ENCODE peak calls at places on chromosomes 16 and 17, in four cellular contexts. Y, P, D and O are unnamed samples.

GRCh38 chr17:39848600-39848999 is 15.5 kb downstream of the IKZF3 start:
- DNase-seq in Y (no peak), P (no peak), D (no peak), O (no peak)

GRCh38 chr16:67431077-67431804 is at the start of gene HSD11B2:
- DNase-seq in Y (no peak), P (no peak), D (peak), O (peak)

GRCh38 chr17:29590979-29591736 is 1.7 kb upstream of the GIT1 start:
- DNase-seq in Y (no peak), P (peak), D (peak), O (peak)

GRCh38 chr17:18850679-18851078 is 7.3 kb upstream of the PRPSAP2 start:
- DNase-seq in Y (no peak), P (no peak), D (no peak), O (no peak)

GRCh38 chr17:50200447-50201225 is 795 bp downstream of the COL1A1 start:
- DNase-seq in Y (no peak), P (peak), D (peak), O (peak)

GRCh38 chr17:59853168-59853918 is 39.4 kb downstream of the TUBD1 start:
- DNase-seq in Y (no peak), P (peak), D (peak), O (peak)

GRCh38 chr17:31249742-31250141 is 47.3 kb downstream of the OMG start:
- DNase-seq in Y (no peak), P (no peak), D (no peak), O (no peak)

GRCh38 chr17:45998987-45999899 is at the start of gene STH:
- DNase-seq in Y (no peak), P (no peak), D (no peak), O (no peak)

GRCh38 chr16:72064361-72064894 is 1.4 kb downstream of the HPR start:
- DNase-seq in Y (no peak), P (peak), D (no peak), O (no peak)

GRCh38 chr16:58085171-58085570 is 44.0 kb downstream of the CFAP20 start:
- DNase-seq in Y (no peak), P (no peak), D (no peak), O (no peak)

GRCh38 chr17:2899911-2900310 is 103.7 kb downstream of the RAP1GAP2 start:
- DNase-seq in Y (no peak), P (no peak), D (no peak), O (no peak)

GRCh38 chr17:40554646-40555295 is 10.5 kb downstream of the CCR7 start:
- DNase-seq in Y (no peak), P (no peak), D (peak), O (peak)

GRCh38 chr16:3007059-3007956 is 5.4 kb upstream of the CLDN9 start:
- DNase-seq in Y (no peak), P (no peak), D (no peak), O (no peak)

GRCh38 chr16:65509172-65509571 is 387.3 kb upstream of the CDH11 start:
- DNase-seq in Y (no peak), P (no peak), D (no peak), O (no peak)

GRCh38 chr16:87421369-87421912 is 29.3 kb downstream of the MAP1LC3B start:
- DNase-seq in Y (no peak), P (no peak), D (no peak), O (no peak)

GRCh38 chr16:88754912-88755744 is 29.9 kb downstream of the PIEZO1 start:
- DNase-seq in Y (no peak), P (no peak), D (no peak), O (peak)

GRCh38 chr17:80000136-80000535 is 35.5 kb downstream of the TBC1D16 start:
- DNase-seq in Y (no peak), P (no peak), D (no peak), O (no peak)

GRCh38 chr16:84548971-84549844 is 44.7 kb upstream of the MEAK7 start:
- DNase-seq in Y (no peak), P (no peak), D (no peak), O (no peak)

GRCh38 chr17:73580311-73580710 is 63.9 kb downstream of the SDK2 start:
- DNase-seq in Y (no peak), P (no peak), D (no peak), O (no peak)

GRCh38 chr17:35493040-35493439 is 44.4 kb downstream of the SLFN12L start:
- DNase-seq in Y (no peak), P (no peak), D (no peak), O (no peak)

GRCh38 chr16:11263737-11264136 is 5.4 kb downstream of the TNP2 start:
- DNase-seq in Y (no peak), P (no peak), D (no peak), O (no peak)

GRCh38 chr17:59752446-59752845 is 45.0 kb downstream of the VMP1 start:
- DNase-seq in Y (no peak), P (no peak), D (no peak), O (no peak)

GRCh38 chr16:88846088-88846487 is 10.7 kb downstream of the GALNS start:
- DNase-seq in Y (no peak), P (no peak), D (peak), O (no peak)

GRCh38 chr17:48626202-48626469 is at the start of gene HOXB9:
- DNase-seq in Y (no peak), P (no peak), D (peak), O (no peak)

GRCh38 chr16:65975049-65975708 is 391.3 kb upstream of the CDH5 start:
- DNase-seq in Y (no peak), P (no peak), D (peak), O (peak)

GRCh38 chr16:89096768-89097527 is 3.3 kb downstream of the ACSF3 start:
- DNase-seq in Y (no peak), P (no peak), D (no peak), O (no peak)

GRCh38 chr17:1762233-1762905 is 509 bp downstream of the SERPINF1 start:
- DNase-seq in Y (no peak), P (peak), D (peak), O (no peak)

GRCh38 chr16:55499951-55500350 is 8.9 kb upstream of the LPCAT2 start:
- DNase-seq in Y (no peak), P (no peak), D (peak), O (no peak)

GRCh38 chr17:55750750-55751641 is at the start of gene PCTP:
- DNase-seq in Y (peak), P (peak), D (peak), O (peak)

DNA sequence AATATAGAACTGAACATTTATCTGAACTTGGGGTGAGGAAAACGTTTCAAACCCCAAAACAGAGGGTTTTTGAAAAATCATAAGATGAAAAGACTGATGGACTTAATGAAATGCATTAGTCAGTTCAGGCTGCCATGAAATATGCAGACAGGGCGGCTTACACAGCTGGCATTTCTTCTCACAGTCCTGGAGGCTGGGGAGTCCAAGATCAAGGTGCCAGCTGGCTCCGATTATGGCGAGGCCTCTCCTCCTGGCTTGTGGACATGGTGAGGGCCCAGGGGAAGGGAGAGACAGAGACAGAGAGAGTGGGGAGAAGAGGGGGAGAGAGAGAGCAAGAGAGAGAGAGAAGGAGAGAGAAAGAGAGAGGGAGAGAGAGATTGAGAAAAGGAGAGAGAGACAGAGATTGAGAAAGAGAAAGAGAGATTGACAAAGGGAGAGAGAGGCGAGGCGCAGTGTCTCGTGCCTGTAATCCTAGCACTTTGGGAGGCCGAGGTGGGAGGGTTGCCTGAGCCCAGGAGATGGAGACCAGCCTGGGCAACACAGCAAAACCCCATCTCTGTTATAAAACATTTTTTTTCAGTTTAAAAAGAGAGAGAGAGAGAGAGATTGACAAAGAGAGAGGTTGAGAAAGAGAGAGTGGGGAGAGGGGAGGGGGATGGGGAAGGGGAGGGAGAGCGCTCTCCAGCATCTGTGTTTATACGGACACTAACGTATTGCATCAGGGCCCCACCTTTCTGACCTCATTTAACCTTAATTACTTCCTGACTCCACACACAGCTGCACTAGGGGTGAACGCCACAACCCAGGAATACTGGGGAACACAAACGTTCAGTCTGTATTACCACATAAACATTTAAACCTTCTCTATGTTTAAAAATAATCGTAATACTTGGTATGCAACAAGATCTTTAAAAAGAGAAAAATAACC is 24.6 kb upstream of the RPH3AL start:
- DNase-seq in Y (no peak), P (no peak), D (no peak), O (no peak)
- TF ChIP-seq TCF7 in Y (no peak), P (no peak), D (no peak), O (no peak)

DNA sequence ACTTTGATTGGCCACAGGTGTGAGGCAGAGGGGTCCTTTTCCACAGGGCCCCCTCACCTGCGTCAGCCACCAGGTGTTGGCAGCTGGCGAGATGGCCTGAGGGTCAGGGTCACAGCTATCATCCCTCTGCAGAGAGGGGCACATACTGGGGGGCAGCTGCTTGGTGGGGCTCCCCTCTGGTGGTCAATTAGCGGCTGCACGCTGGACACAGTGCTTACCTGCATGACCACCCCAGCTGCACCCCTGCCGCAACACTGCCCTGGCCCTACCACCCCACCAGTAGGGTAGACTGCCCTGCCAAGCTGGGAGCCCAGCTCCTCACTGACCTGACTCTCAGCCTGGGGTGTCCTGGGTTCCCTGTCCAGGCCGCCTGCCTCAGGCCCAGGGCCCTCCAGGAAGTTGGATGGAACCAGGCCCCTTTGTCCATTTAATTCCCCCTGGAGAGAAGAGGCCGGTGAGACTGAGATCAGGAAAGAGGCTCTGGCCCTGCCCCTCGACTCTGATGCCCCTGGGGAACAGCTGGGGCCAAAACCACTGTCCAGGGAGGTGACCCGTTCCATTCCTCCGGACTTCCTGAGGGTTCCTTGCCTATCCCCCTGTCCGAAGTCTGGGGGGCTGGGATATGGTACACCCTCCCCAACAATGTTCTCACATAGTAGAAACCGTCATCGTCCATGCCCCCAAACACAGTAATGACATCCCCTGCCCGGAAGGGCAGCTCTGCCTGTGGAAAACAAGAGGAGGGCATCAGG is 23.7 kb downstream of the TSPOAP1 start:
- DNase-seq in Y (no peak), P (no peak), D (no peak), O (no peak)
- TF ChIP-seq TCF7 in Y (no peak), P (no peak), D (no peak), O (no peak)

GRCh38 chr17:76025294-76025693 is 1.8 kb downstream of the EVPL start:
- DNase-seq in Y (no peak), P (no peak), D (no peak), O (no peak)

GRCh38 chr17:76026714-76027158 is 370 bp downstream of the EVPL start:
- DNase-seq in Y (no peak), P (no peak), D (no peak), O (no peak)

GRCh38 chr17:76023900-76024237 is 3.2 kb downstream of the EVPL start:
- DNase-seq in Y (no peak), P (no peak), D (no peak), O (no peak)

GRCh38 chr17:76024353-76024752 is 2.8 kb downstream of the EVPL start:
- DNase-seq in Y (no peak), P (no peak), D (no peak), O (no peak)

DNA sequence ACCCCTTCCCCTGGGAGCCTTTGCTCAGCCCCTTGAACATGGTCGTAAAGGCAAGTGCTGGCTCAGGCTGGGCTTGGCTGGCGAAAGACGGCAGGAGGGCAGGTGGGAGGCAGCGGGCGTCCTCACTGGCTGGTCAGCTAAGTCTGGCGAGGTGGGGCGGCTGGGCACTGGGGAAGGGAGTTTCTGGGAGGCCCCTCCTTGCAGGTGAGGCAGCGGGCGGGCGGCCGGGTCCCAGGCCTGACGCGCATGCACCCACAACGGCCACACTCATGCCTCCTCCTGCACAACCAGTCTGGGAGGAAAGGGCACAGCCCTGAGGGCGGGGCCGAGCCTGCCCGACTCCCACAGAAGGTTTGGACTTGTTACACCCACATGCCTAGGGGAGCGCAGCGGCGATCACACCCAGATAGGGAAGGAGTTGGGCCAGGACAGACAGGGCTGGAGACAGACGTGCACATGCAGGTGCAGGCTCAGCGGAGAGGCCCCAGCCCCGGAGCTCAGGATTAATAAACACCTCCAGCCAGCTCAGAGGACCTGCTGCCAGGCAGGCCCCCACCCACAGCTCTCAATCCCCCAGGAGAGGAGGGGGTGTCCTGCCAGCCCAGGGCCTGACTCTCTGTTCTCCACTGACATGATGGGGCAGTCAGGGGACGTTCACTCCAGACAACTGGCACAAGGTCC is at the start of gene EVPL:
- DNase-seq in Y (no peak), P (peak), D (no peak), O (no peak)
- TF ChIP-seq TCF7 in Y (no peak), P (no peak), D (no peak), O (no peak)

GRCh38 chr17:81870155-81870977 is 771 bp downstream of the ARHGDIA start:
- DNase-seq in Y (no peak), P (no peak), D (peak), O (peak)

GRCh38 chr17:81870978-81871386 is at the start of gene ARHGDIA:
- DNase-seq in Y (no peak), P (no peak), D (peak), O (no peak)

GRCh38 chr17:81868674-81869220 is 2.4 kb downstream of the ARHGDIA start:
- DNase-seq in Y (no peak), P (peak), D (peak), O (peak)

GRCh38 chr17:81869221-81870154 is 1.6 kb downstream of the ARHGDIA start:
- DNase-seq in Y (no peak), P (no peak), D (peak), O (peak)

DNA sequence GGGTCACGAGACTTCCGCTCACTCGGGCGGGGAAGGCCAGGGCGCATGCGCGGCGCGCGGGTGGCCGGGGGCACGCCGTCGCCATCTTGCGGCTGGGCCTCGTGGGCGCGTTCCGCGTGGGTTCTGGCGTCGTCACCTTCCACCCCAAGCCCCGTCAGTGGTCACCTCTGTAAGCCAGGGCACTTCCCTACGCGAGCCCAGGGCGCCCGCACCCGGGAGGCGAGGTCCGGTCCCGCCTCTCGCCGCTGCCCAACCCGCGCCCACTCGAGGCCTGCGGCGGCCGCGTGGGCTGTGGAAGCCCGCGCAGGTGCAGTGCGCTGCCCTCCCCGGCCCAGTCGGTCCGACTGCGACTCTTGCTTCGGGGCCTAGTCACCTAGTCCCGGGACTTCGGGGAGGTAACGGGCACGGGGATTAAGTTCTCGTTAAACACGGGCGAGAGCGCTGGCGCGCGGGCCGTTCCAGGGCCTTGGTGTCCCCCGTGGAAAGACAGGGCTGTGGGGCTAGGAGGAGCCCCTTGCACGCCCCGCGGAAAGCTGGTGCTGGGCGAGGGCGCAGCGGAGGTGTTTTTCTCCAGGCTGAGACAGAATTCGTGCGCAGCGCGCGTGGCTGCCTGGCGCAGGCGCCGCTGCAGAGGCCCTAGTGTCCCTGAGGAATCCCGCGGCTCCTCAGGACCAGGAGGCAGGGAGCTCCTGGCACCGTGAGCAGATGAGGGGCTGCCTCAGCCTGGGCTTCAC is 417 bp upstream of the ARHGDIA start:
- DNase-seq in Y (peak), P (peak), D (no peak), O (peak)
- TF ChIP-seq TCF7 in Y (no peak), P (no peak), D (no peak), O (peak)

DNA sequence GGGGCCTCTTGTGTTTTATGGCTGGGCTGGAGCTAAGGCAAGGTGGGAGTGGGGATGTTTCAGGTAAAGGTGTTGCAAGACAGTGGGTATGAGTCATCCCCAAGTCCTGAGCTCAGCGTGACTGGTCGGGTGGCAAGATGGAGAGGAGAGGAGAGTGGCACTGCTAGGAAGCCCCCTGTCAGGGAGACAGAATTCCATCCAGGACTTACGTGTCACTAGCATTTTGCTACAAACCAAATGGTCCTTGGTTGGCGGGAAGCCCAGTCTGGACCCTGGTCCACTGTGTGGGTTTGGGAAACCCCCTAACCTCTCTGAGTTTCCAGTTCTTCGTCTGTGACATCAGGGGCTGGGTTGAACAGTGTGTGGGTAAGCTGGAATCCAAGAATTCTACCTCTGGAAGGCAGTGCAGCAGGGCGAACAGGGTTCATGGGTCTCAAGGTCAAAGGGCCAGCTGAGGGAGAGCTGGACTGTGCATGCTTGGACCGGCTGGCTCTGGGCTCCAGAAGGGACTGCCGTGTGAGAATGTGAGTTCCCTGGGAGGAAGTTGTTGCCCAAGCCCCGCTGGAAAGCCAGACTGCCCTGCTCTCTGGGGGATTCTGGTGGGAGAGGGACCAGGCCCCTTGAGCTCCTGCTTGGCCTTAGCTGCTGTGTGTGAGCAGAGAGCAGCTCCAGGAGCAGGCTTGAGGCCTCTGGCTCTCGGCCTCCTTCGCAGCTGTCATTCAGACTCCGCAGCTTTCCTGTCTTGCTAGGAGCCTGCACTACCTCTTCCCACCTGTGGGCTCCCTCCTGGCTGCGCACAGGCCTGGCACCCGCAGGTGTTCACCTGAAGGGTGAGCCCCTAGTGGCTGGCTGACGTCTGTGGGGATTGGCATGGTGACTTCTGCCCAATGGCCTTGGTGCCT is 84.5 kb downstream of the NT5M start:
- DNase-seq in Y (no peak), P (peak), D (peak), O (peak)
- TF ChIP-seq TCF7 in Y (no peak), P (no peak), D (no peak), O (no peak)

GRCh38 chr16:85882181-85882810 is 16.7 kb upstream of the IRF8 start:
- DNase-seq in Y (no peak), P (no peak), D (no peak), O (no peak)

GRCh38 chr16:85879975-85880831 is 18.8 kb upstream of the IRF8 start:
- DNase-seq in Y (no peak), P (no peak), D (no peak), O (no peak)

GRCh38 chr16:85881436-85881835 is 17.5 kb upstream of the IRF8 start:
- DNase-seq in Y (no peak), P (no peak), D (no peak), O (no peak)

GRCh38 chr16:85878875-85879274 is 20.1 kb upstream of the IRF8 start:
- DNase-seq in Y (no peak), P (no peak), D (no peak), O (no peak)

GRCh38 chr16:85878407-85878806 is 20.6 kb upstream of the IRF8 start:
- DNase-seq in Y (no peak), P (no peak), D (no peak), O (no peak)
- TF ChIP-seq TCF7 in Y (no peak), P (no peak), D (no peak), O (no peak)

GRCh38 chr16:4976079-4976478 is 17.9 kb downstream of the SEC14L5 start:
- DNase-seq in Y (peak), P (no peak), D (no peak), O (no peak)
- TF ChIP-seq TCF7 in Y (no peak), P (no peak), D (no peak), O (no peak)